ENCODE peak calls at places on chromosomes 16 and 17, in ten cellular contexts. U, B, Q, Y, A, H, G, M, F and C are unnamed samples.
A peak's percentile ranks its signal among the peaks of the same experiment; 100 is the strongest.

GRCh38 chr17:27491713-27492190 is 35.5 kb downstream of the KSR1 start:
- DNase-seq in U (no peak), B (no peak), Q (no peak), Y (peak; percentile 42), A (no peak), H (no peak), G (no peak), M (no peak), F (no peak), C (peak; percentile 97)

GRCh38 chr17:20189322-20189721 is 180.2 kb downstream of the SPECC1 start:
- DNase-seq in U (no peak), B (no peak), Q (peak; percentile 89), Y (peak; percentile 71), A (no peak), H (no peak), G (no peak), M (no peak), F (no peak), C (no peak)

GRCh38 chr16:63719926-63720325 is 1401.9 kb downstream of the CDH11 start:
- DNase-seq in U (no peak), B (no peak), Q (no peak), Y (no peak), A (no peak), H (no peak), G (no peak), M (no peak), F (no peak), C (no peak)

GRCh38 chr17:51046527-51047384 is 73.9 kb downstream of the SPAG9 start:
- DNase-seq in U (no peak), B (peak; percentile 74), Q (peak; percentile 90), Y (peak; percentile 97), A (peak; percentile 66), H (peak; percentile 95), G (peak; percentile 79), M (peak; percentile 91), F (no peak), C (peak; percentile 97)

GRCh38 chr16:75267631-75268264 is 16.3 kb upstream of the BCAR1 start:
- DNase-seq in U (peak; percentile 49), B (no peak), Q (peak; percentile 56), Y (peak; percentile 63), A (peak; percentile 91), H (no peak), G (no peak), M (peak; percentile 82), F (no peak), C (no peak)

GRCh38 chr16:53080345-53081031 is 25.7 kb downstream of the CHD9 start:
- DNase-seq in U (no peak), B (peak; percentile 72), Q (no peak), Y (peak; percentile 65), A (peak; percentile 73), H (no peak), G (peak; percentile 85), M (peak; percentile 88), F (no peak), C (no peak)

GRCh38 chr16:84823484-84823883 is 3.7 kb downstream of the CRISPLD2 start:
- DNase-seq in U (no peak), B (no peak), Q (no peak), Y (no peak), A (peak; percentile 18), H (no peak), G (no peak), M (peak; percentile 87), F (no peak), C (no peak)

GRCh38 chr16:27204232-27204915 is 1.0 kb downstream of the KDM8 start:
- DNase-seq in U (no peak), B (no peak), Q (no peak), Y (no peak), A (no peak), H (peak; percentile 61), G (no peak), M (no peak), F (no peak), C (no peak)

GRCh38 chr17:67212716-67213417 is 32.1 kb downstream of the HELZ start:
- DNase-seq in U (peak; percentile 21), B (no peak), Q (no peak), Y (no peak), A (no peak), H (no peak), G (no peak), M (no peak), F (no peak), C (no peak)

GRCh38 chr16:67528222-67528869 is at the start of gene RIPOR1:
- DNase-seq in U (no peak), B (peak; percentile 68), Q (no peak), Y (peak; percentile 61), A (peak; percentile 86), H (peak; percentile 66), G (no peak), M (peak; percentile 83), F (no peak), C (peak; percentile 68)

GRCh38 chr16:87127061-87127765 is 190.0 kb downstream of the C16orf95 start:
- DNase-seq in U (peak; percentile 61), B (peak; percentile 48), Q (no peak), Y (peak; percentile 33), A (peak; percentile 71), H (no peak), G (no peak), M (peak; percentile 69), F (no peak), C (no peak)

GRCh38 chr17:47633996-47634395 is 15.7 kb upstream of the KPNB1 start:
- DNase-seq in U (no peak), B (no peak), Q (no peak), Y (no peak), A (no peak), H (no peak), G (no peak), M (no peak), F (no peak), C (no peak)

GRCh38 chr16:50463581-50464324 is 84.4 kb upstream of the NKD1 start:
- DNase-seq in U (no peak), B (no peak), Q (no peak), Y (no peak), A (no peak), H (peak; percentile 21), G (no peak), M (peak; percentile 26), F (no peak), C (no peak)

GRCh38 chr17:17518019-17518418 is 21.8 kb upstream of the RASD1 start:
- DNase-seq in U (no peak), B (no peak), Q (no peak), Y (no peak), A (peak; percentile 15), H (no peak), G (no peak), M (no peak), F (no peak), C (no peak)

GRCh38 chr16:87461466-87461975 is 31.3 kb downstream of the ZCCHC14 start:
- DNase-seq in U (peak; percentile 95), B (peak; percentile 41), Q (no peak), Y (peak; percentile 98), A (peak; percentile 61), H (peak; percentile 99), G (peak; percentile 76), M (peak; percentile 81), F (no peak), C (peak; percentile 86)

GRCh38 chr17:27379863-27380533 is 76.2 kb upstream of the KSR1 start:
- DNase-seq in U (no peak), B (peak; percentile 56), Q (peak; percentile 67), Y (no peak), A (peak; percentile 85), H (peak; percentile 18), G (no peak), M (peak; percentile 85), F (no peak), C (no peak)

GRCh38 chr16:83983491-83983890 is 15.4 kb downstream of the NECAB2 start:
- DNase-seq in U (peak; percentile 20), B (no peak), Q (no peak), Y (no peak), A (no peak), H (no peak), G (no peak), M (no peak), F (no peak), C (no peak)

GRCh38 chr17:4365628-4366311 is 705 bp downstream of the UBE2G1 start:
- DNase-seq in U (peak; percentile 10), B (peak; percentile 67), Q (no peak), Y (peak; percentile 71), A (peak; percentile 47), H (peak; percentile 83), G (no peak), M (peak; percentile 75), F (no peak), C (peak; percentile 53)

DNA sequence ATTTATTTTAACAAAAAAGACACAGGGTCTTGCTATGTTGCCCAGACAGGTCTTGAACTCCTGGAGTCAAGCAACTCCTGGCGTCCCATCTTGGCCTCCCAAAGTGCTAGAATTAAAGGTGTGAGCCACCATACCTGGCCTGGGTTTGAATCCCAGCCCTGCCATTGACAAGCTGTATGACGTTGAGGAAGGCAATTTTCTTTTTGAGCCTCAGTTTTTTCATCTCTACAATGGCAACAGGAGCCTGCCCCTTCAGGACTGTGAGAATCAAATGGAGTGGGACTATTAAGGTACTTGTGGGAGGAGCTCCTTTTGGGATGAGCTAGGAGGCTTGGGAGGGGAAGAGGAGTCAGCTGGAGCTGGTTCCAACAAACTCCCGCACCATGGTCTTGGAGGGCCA is 6.2 kb downstream of the RARA start:
- DNase-seq in U (no peak), B (peak; percentile 18), Q (no peak), Y (no peak), A (no peak), H (no peak), G (no peak), M (no peak), F (no peak), C (no peak)
- H3K27ac ChIP-seq in U (no peak overlapping the region), B (no peak overlapping the region), Q (no peak overlapping the region), Y (no peak overlapping the region), A (peak overlapping the region; percentile 95), H (no peak overlapping the region), G (peak overlapping the region; percentile 96), M (peak overlapping the region; percentile 95), F (no peak overlapping the region), C (no peak overlapping the region)

GRCh38 chr16:31331807-31332301 is 23.1 kb upstream of the ITGAX start:
- DNase-seq in U (no peak), B (no peak), Q (peak; percentile 53), Y (no peak), A (no peak), H (no peak), G (no peak), M (peak; percentile 17), F (no peak), C (no peak)
- H3K27me3 ChIP-seq in U (peaks cover 25% of the 10 kb centered on the region), B (no peaks in the 10 kb centered on the region), Q (peaks cover 20% of the 10 kb centered on the region), Y (peaks cover 4% of the 10 kb centered on the region), A (peaks cover 25% of the 10 kb centered on the region), H (peaks cover 39% of the 10 kb centered on the region), G (peaks cover 16% of the 10 kb centered on the region), M (peaks cover 2% of the 10 kb centered on the region), F (no peaks in the 10 kb centered on the region), C (peaks cover 80% of the 10 kb centered on the region)

DNA sequence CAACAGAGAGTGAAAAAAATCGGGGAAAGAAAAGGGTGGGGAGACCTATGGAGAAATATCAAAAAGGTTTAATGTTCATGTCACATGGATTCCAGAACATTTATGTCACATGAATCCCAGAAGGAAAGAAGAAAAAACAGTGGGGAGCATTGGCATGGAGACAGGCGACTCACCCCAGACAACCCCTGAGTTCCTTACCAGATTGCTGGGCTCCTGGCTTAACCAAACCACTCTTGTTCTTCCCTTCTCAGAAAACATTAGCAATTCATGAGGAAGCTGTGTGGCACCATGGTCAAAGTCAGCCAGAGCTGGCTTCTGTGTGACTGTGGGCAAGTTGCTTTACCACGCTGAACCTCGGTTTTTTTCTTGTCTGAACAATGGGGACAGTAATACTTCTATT is 49.6 kb upstream of the CLEC19A start:
- DNase-seq in U (no peak), B (no peak), Q (no peak), Y (no peak), A (no peak), H (no peak), G (no peak), M (no peak), F (no peak), C (no peak)
- H3K4me3 ChIP-seq in U (no peak overlapping the region), B (no peak overlapping the region), Q (no peak overlapping the region), Y (no peak overlapping the region), A (no peak overlapping the region), H (no peak overlapping the region), G (no peak overlapping the region), M (no peak overlapping the region), F (no peak overlapping the region), C (no peak overlapping the region)

GRCh38 chr17:63113167-63113566 is 147.1 kb downstream of the TANC2 start:
- DNase-seq in U (no peak), B (no peak), Q (no peak), Y (peak; percentile 26), A (no peak), H (peak; percentile 61), G (no peak), M (no peak), F (no peak), C (no peak)
- H3K27ac ChIP-seq in U (no peak overlapping the region), B (no peak overlapping the region), Q (no peak overlapping the region), Y (no peak overlapping the region), A (no peak overlapping the region), H (no peak overlapping the region), G (no peak overlapping the region), M (no peak overlapping the region), F (no peak overlapping the region), C (no peak overlapping the region)